ENCODE peak calls at places on chromosomes 13 and 19, in five cellular contexts. D is body of pancreas, E is testis, O is heart left ventricle, N is uterus. Y is an unnamed sample.
A peak's percentile ranks its signal among the peaks of the same experiment; 100 is the strongest.

GRCh38 chr13:40549500-40550094 is 116.8 kb downstream of the FOXO1 start:
- DNase-seq in D (no peak), E (no peak), O (no peak), N (no peak), Y (peak; percentile 64)

GRCh38 chr13:48201044-48201443 is 32.0 kb upstream of the ITM2B start:
- DNase-seq in D (peak; percentile 31), E (no peak), O (no peak), N (no peak), Y (no peak)

GRCh38 chr13:20181180-20181579 is 11.6 kb downstream of the GJB2 start:
- DNase-seq in D (no peak), E (no peak), O (no peak), N (no peak), Y (no peak)

GRCh38 chr13:99374169-99374991 is 67.2 kb upstream of the GPR183 start:
- DNase-seq in D (no peak), E (no peak), O (no peak), N (no peak), Y (peak; percentile 48)

GRCh38 chr19:8617984-8618383 is 7.5 kb upstream of the ADAMTS10 start:
- DNase-seq in D (no peak), E (no peak), O (no peak), N (no peak), Y (no peak)

GRCh38 chr19:19464339-19465098 is 50.8 kb downstream of the TSSK6 start:
- DNase-seq in D (peak; percentile 70), E (no peak), O (no peak), N (no peak), Y (no peak)

GRCh38 chr13:44417876-44418275 is 44.3 kb downstream of the SERP2 start:
- DNase-seq in D (no peak), E (no peak), O (no peak), N (no peak), Y (peak; percentile 46)

GRCh38 chr19:29401712-29402421 is 123.9 kb upstream of the VSTM2B start:
- DNase-seq in D (no peak), E (no peak), O (no peak), N (no peak), Y (no peak)

GRCh38 chr13:98397221-98397620 is 179.7 kb downstream of the STK24 start:
- DNase-seq in D (no peak), E (no peak), O (no peak), N (no peak), Y (no peak)

GRCh38 chr13:113299951-113300350 is 2.9 kb downstream of the LAMP1 start:
- DNase-seq in D (no peak), E (no peak), O (no peak), N (no peak), Y (no peak)

GRCh38 chr13:98960331-98961203 is 17.3 kb downstream of the DOCK9 start:
- DNase-seq in D (no peak), E (no peak), O (no peak), N (no peak), Y (peak; percentile 37)

DNA sequence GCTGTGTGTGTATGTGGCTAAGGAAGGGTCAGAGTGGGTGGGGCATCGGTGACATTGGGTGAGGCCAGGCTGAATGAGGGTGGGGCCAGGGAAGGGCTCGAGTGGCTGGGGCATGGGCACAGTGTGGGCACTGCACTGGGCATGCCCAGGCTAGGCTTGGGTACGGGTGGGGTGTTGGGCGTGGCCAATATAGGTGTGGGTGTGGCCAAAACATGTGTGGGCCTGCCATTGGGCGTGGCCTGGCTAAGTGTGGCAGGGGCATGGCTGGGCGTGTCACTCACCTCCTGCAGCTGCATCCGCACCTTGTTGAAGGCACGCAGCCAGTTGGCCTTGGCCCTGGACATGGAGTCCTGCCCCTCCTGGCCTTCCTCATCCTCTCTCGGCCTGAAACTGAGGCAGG is 33.2 kb downstream of the UNC13A start:
- DNase-seq in D (no peak), E (no peak), O (no peak), N (no peak), Y (no peak)
- TF ChIP-seq POLR2A in D (no peak), E (no peak), O (no peak), N (no peak), Y (no peak)

DNA sequence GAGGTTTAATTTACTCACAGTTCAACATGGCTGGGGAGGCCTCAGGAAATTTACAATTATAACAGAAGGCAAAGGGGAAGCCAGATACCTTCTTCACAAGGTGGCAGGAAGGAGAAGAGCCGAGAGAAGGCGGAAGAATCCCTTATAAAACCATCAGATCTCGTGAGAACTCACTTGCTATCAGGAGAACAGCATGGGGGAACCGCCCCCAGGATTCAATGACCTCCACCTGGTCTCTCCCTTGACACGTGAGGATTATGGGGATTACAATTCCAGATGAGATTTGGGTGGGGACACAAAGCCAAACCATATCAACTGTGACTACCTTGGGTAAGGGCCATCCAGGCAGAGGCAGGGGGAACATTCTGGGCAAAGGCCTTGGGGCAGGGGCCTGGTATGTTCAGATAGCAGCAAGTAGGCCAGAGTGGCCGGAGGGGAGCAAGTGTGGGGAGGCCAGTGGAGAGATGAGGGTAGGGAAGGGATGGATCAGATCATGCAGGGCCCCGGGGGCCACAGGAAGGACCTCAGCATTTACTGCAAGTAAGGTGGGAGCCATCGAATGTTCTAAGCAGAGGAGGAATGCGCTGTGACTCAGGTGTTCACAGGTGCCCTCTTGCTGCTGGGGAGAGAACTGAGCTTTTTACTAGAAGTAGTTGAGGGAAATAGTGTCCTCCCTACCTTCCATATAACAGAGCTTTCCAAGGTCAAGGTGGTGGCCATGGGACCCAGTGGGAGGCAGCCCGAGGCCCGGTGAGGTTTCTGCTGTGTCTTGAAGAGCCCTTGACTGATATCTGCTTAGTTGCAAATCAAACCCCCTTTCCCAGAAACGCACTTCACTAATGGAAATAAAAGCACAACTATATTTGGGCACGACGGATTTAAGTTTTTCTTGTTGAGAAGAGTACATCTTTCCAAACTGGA is 18.0 kb downstream of the RAB3D start:
- DNase-seq in D (no peak), E (no peak), O (peak; percentile 12), N (no peak), Y (no peak)
- TF ChIP-seq CTCF in D (peak; percentile 28), E (no peak), O (no peak), N (no peak), Y (no peak)

DNA sequence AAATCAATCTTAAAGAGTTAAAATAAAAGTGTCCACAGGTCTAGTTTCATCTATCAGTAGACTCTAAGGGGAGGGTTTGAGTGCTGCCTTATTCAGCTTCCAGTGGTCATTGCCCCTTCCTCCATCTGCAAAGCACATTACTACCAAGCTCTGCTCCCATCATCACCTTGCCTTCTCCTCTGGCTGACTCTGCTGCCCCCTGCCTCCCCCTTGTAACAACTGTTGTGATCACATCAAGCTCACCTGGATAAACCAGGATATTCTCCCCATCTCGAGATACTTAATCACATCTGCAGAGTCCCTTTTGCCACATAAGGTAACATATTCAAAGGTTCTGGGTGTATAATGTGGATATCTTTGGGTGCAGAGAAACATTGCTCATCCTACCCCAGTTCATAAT is 43.3 kb upstream of the GPC6 start:
- DNase-seq in D (no peak), E (no peak), O (no peak), N (no peak), Y (no peak)
- TF ChIP-seq POLR2A in D (no peak), E (no peak), O (no peak), N (no peak), Y (no peak)

DNA sequence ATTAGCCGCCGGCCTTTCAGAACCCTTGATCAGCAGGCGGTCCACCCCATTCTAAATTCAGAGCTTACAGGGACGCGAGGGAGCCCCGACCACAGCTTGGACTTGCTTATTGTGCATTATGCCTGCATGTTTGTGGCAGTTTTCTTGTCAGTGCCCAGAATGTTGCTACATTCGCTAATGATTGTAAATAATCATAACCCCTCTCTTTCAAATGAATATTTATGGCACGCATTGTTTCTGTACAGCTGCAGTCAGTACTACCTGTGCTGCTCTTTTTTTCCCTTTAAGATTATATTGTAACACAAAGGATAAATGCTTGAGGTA is 321 bp upstream of the VPS36 start:
- DNase-seq in D (no peak), E (no peak), O (no peak), N (no peak), Y (no peak)
- TF ChIP-seq CTCF in D (no peak), E (no peak), O (no peak), N (no peak), Y (no peak)